ENCODE peak calls at places on chromosomes 7 and 10, in four cellular contexts. I, Q, H and N are unnamed samples. For H3K4me1, the result is how much of the 10 kb centered on the place peaks cover.

GRCh38 chr7:20114463-20114862 is 102.7 kb downstream of the MACC1 start:
- DNase-seq in Q (peak), I (peak), H (no peak), N (no peak)

GRCh38 chr10:89129850-89130396 is 77.2 kb downstream of the CH25H start:
- DNase-seq in H (no peak), Q (no peak), I (peak), N (no peak)

GRCh38 chr7:25617219-25617618 is 388.9 kb upstream of the NPVF start:
- DNase-seq in H (no peak), Q (no peak), I (no peak), N (no peak)

GRCh38 chr10:133274751-133275682 is 1.7 kb downstream of the ADAM8 start:
- DNase-seq in H (no peak), I (peak), Q (peak), N (peak)

GRCh38 chr10:61280303-61280702 is 172.9 kb downstream of the TMEM26 start:
- DNase-seq in Q (no peak), H (no peak), I (peak), N (no peak)

GRCh38 chr10:5071411-5072198 is 22.6 kb upstream of the AKR1C3 start:
- DNase-seq in Q (peak), H (peak), I (peak), N (peak)

GRCh38 chr7:44247868-44248651 is 47.3 kb downstream of the YKT6 start:
- DNase-seq in Q (no peak), H (no peak), I (no peak), N (no peak)

GRCh38 chr7:24290004-24290641 is 6.1 kb downstream of the NPY start:
- DNase-seq in I (peak), H (no peak), Q (no peak), N (peak)

GRCh38 chr10:133026726-133027395 is 60.9 kb upstream of the ADGRA1 start:
- DNase-seq in H (no peak), I (no peak), Q (no peak), N (no peak)

GRCh38 chr7:92608380-92609322 is 18.5 kb upstream of the FAM133B start:
- DNase-seq in I (no peak), Q (no peak), H (no peak), N (no peak)

GRCh38 chr7:103949374-103949773 is 40.1 kb downstream of the RELN start:
- DNase-seq in I (no peak), H (no peak), Q (no peak), N (no peak)

GRCh38 chr7:70595741-70596574 is 536.0 kb upstream of the GALNT17 start:
- DNase-seq in H (no peak), I (peak), Q (peak), N (no peak)

GRCh38 chr10:79379512-79380124 is 32.3 kb downstream of the PPIF start:
- DNase-seq in Q (peak), I (peak), H (no peak), N (no peak)

GRCh38 chr7:41890631-41891265 is 187.9 kb upstream of the INHBA start:
- DNase-seq in H (no peak), Q (no peak), I (peak), N (no peak)

GRCh38 chr10:13536674-13537366 is 8.0 kb upstream of the BEND7 start:
- DNase-seq in I (peak), H (peak), Q (peak), N (peak)

GRCh38 chr7:68581417-68581816 is 1016.9 kb upstream of the AUTS2 start:
- DNase-seq in H (no peak), Q (no peak), I (no peak), N (no peak)

GRCh38 chr7:156544919-156545715 is 95.5 kb upstream of the RNF32 start:
- DNase-seq in H (peak), I (no peak), Q (peak), N (peak)

GRCh38 chr7:29282819-29283414 is 88.3 kb downstream of the CHN2 start:
- DNase-seq in I (no peak), Q (no peak), H (no peak), N (no peak)

GRCh38 chr7:132441935-132442334 is 134.3 kb downstream of the PLXNA4 start:
- DNase-seq in H (no peak), I (no peak), Q (no peak), N (no peak)

GRCh38 chr10:72334832-72335393 is 19.8 kb downstream of the DNAJB12 start:
- DNase-seq in Q (peak), I (no peak), H (peak), N (no peak)

DNA sequence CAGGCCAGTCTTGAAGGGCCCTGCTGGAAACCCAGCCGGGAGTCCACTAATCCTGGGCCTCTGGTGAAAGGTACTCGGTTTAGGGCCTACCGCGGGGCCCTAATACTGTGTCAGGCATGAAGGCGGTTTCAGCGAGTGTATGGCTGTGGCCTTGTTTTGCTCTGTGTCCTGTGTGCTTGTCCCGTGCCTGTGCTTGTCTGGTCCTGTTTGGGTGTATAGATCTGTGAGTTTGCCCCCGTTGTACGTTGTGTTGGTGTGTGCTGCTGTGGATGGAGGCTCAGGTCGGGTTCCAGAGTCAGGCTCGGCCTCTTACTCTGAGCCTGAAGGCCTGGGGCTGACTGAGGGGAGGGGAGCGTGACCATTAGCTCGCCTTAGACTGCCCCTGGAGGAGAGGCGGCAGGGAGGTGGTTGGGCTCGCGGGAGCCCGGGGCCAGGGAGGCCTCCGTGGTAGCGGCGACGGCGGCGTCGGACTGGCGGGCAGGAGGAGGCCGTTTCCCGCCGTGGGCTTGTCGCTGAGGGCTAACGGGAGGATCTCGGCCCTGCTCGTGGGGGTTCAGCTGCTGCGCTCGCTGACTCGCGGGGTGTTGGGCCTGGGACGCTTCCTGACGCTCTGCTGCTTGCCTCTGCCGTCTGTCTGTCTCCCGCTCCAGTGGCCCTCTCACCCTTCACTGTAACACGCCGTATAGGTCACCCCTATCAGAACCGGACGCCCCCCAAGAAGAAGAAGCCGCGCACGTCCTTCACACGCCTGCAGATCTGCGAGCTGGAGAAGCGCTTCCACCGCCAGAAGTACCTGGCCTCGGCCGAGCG is 2.6 kb downstream of the TLX1 start:
- DNase-seq in H (no peak), I (no peak), Q (no peak), N (no peak)
- H3K4me3 ChIP-seq in H (no peak), I (no peak), Q (no peak), N (no peak)

DNA sequence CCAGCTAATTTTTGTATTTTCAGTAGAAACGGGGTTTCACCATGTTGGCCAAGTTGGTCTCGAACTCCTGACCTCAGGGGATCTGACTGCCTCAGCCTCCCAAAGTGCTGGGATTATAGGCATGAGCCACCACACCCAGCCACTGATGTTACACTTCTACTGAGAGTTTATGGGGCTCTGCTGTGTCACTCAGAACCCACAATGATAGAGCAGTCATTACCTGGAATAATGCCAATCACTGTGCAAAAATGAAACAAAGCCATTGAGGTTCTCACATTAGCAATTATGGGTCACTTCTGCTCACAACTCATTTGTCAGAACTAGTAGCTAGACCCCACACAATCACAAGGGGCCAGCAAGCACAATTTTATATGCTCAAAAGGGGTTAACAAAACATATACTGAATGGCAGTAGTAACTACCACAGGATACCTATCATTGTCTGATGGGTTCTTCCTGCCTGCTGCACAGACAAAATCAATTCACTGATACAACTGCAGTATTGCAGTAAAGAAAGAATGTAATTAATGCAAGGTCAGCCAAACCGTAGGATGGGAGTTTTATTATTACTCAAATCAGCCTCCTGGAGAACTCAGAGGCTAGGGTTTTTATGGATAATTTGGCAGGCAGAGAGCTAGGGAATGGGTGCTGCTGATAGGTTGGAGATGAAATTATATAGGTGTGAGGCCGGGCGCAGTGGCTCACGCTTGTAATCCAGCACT is 72.1 kb upstream of the TRIM24 start:
- DNase-seq in H (no peak), Q (no peak), I (no peak), N (no peak)
- H3K4me1 ChIP-seq in H (under half), Q (under half), I (under half), N (under half)

DNA sequence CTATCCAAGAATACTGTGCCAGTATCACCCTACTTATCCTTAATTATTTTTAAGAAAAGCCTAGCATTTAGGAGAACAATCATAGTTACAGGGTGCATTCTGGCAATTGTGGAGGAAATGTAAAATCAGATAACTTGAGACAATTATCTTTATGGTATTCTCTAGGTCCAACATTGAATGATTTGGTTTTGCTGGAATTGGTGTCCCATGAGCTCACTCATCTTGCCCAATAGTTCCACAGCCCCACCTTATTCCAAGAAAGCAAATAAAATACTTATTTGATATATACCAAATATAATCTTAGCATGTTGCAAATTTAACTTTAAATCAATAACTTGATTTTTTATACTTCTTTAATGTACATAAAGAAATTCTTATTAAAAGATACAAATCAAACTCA is 65.3 kb downstream of the DGKB start:
- DNase-seq in Q (no peak), H (no peak), I (peak), N (no peak)
- H3K4me3 ChIP-seq in Q (no peak), H (no peak), I (peak), N (no peak)

DNA sequence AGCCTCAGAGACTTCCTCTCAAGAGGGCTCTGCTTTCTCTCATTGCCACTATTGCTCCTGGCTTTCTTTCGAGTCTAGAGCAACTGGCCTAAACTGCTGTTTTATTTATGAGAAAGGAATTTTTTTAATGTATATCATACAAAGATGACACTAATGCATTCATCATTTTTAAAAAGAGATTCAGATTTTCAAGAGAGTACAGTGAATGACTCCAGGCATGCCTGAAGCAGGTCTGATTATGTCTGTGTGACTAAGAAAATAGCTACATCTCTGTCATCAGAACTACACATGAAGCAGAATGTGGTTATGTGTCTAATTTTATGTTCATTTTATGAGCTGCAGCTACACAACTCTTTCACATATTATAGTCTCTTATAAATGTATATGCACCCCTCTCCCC is 30.4 kb downstream of the NRCAM start:
- DNase-seq in Q (no peak), I (no peak), H (no peak), N (no peak)
- H3K4me1 ChIP-seq in Q (under half), I (under half), H (under half), N (under half)

GRCh38 chr7:100356416-100357068 is 1.4 kb upstream of the PILRB start:
- DNase-seq in I (no peak), H (no peak), Q (no peak), N (no peak)

GRCh38 chr7:100358857-100359212 is 918 bp downstream of the PILRB start:
- DNase-seq in H (no peak), I (no peak), Q (no peak), N (no peak)

GRCh38 chr7:100360102-100360607 is 2.2 kb downstream of the PILRB start:
- DNase-seq in I (no peak), Q (no peak), H (no peak), N (no peak)

GRCh38 chr7:100357131-100357561 is 771 bp upstream of the PILRB start:
- DNase-seq in Q (no peak), I (no peak), H (no peak), N (no peak)

DNA sequence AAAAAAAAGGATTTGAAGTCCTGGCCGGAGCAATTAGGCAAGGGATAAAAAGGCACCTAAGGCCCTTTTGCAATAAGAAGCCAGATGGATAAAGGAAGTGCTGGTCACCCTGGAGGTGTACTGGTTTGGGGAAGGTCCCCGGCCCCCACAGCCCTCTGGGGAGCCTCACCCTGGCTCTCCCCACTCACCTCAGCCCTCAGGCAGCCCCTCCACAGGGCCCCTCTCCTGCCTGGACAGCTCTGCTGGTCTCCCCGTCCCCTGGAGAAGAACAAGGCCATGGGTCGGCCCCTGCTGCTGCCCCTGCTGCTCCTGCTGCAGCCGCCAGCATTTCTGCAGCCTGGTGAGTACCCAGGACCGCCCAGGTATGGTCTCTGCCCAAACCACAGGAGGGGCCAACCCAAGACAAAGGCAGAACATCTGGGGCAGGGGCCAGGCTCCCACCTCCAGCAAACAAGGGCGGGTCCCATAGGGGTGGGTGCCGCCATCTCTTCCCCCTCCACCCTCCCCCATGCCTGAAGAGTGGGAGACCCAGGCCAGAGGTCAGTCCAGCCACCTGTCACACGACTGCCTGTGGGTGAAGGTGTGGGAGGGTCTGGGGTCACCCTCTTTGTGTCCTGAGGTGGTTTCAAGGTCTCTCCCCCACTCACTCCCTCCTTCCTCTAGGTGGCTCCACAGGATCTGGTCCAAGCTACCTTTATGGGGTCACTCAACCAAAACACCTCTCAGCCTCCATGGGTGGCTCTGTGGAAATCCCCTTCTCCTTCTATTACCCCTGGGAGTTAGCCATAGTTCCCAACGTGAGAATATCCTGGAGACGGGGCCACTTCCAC is at the start of gene PILRB:
- DNase-seq in H (no peak), Q (no peak), I (no peak), N (no peak)
- H3K4me3 ChIP-seq in H (no peak), Q (no peak), I (no peak), N (no peak)

DNA sequence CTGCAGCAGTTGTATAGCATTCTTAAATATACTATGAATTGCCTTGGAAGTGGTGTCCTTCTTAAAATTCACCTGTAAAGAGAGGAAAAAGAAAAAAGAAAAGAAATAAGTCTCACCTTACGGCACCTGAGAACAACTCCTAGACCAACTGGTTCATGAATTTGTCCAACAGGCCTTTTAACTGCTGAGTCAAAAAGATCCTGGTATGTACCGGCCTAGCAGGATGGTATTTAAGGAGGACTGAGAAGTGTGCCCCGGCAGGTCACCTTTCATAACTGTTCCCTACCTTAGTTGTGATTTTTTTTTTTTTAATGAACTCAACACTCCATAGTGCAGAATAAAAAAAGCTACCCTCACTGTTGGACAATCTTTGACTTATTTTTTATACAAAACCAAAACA is 25.8 kb downstream of the STN1 start:
- DNase-seq in H (no peak), Q (no peak), I (no peak), N (no peak)
- H3K4me1 ChIP-seq in H (under half), Q (under half), I (under half), N (under half)